ENCODE peak calls at places on chromosomes 4 and X, in five cellular contexts. N, E, M, O and T are unnamed samples. For H3K4me1, the result is how much of the 10 kb centered on the place peaks cover.

GRCh38 chr4:183838987-183839712 is 66.0 kb upstream of the STOX2 start:
- DNase-seq in N (no peak), E (no peak), M (no peak), O (no peak), T (peak)

GRCh38 chr4:112170451-112170993 is 25.3 kb downstream of the FAM241A start:
- DNase-seq in N (no peak), E (no peak), M (no peak), O (no peak), T (no peak)

GRCh38 chrX:103413981-103414380 is 37.6 kb downstream of the BEX3 start:
- DNase-seq in N (no peak), E (no peak), M (no peak), O (no peak), T (no peak)

GRCh38 chr4:97498875-97499274 is 644.4 kb downstream of the STPG2 start:
- DNase-seq in N (no peak), E (no peak), M (no peak), O (no peak), T (no peak)

GRCh38 chr4:185219551-185220344 is 10.3 kb downstream of the SNX25 start:
- DNase-seq in N (no peak), E (peak), M (peak), O (no peak), T (no peak)

GRCh38 chr4:83128235-83128929 is 13.9 kb upstream of the PLAC8 start:
- DNase-seq in N (no peak), E (no peak), M (no peak), O (no peak), T (peak)

GRCh38 chr4:107058828-107059227 is 22.7 kb upstream of the DKK2 start:
- DNase-seq in N (no peak), E (no peak), M (no peak), O (no peak), T (no peak)

GRCh38 chr4:26088433-26088928 is 174.5 kb downstream of the SMIM20 start:
- DNase-seq in N (no peak), E (no peak), M (no peak), O (no peak), T (peak)

GRCh38 chr4:135694066-135694465 is 1492.5 kb upstream of the PABPC4L start:
- DNase-seq in N (no peak), E (no peak), M (no peak), O (no peak), T (no peak)

GRCh38 chr4:1246901-1247810 is 1.8 kb downstream of the CTBP1 start:
- DNase-seq in N (peak), E (peak), M (no peak), O (peak), T (no peak)

GRCh38 chr4:37812713-37813112 is 13.8 kb upstream of the PGM2 start:
- DNase-seq in N (no peak), E (no peak), M (no peak), O (no peak), T (no peak)

GRCh38 chrX:149504915-149505651 is at the start of gene IDS:
- DNase-seq in N (peak), E (peak), M (peak), O (peak), T (peak)

GRCh38 chr4:143224255-143224654 is 39.5 kb downstream of the USP38 start:
- DNase-seq in N (no peak), E (no peak), M (no peak), O (no peak), T (no peak)

GRCh38 chr4:165684177-165684870 is 188.7 kb upstream of the TLL1 start:
- DNase-seq in N (no peak), E (no peak), M (no peak), O (no peak), T (peak)

GRCh38 chrX:103362504-103362903 is 6.2 kb downstream of the TCEAL9 start:
- DNase-seq in N (no peak), E (no peak), M (no peak), O (no peak), T (peak)

GRCh38 chr4:70734168-70734954 is 12.6 kb downstream of the RUFY3 start:
- DNase-seq in N (peak), E (no peak), M (peak), O (no peak), T (peak)

GRCh38 chr4:144715230-144715629 is 69.3 kb downstream of the HHIP start:
- DNase-seq in N (no peak), E (no peak), M (no peak), O (no peak), T (no peak)

GRCh38 chr4:5374577-5374976 is 323.3 kb downstream of the STK32B start:
- DNase-seq in N (no peak), E (no peak), M (no peak), O (no peak), T (no peak)

GRCh38 chr4:55866973-55867574 is 13.6 kb downstream of the EXOC1 start:
- DNase-seq in N (peak), E (no peak), M (no peak), O (no peak), T (peak)

GRCh38 chr4:122836941-122837340 is 10.3 kb downstream of the FGF2 start:
- DNase-seq in N (no peak), E (no peak), M (no peak), O (no peak), T (no peak)

GRCh38 chr4:145196747-145197146 is 16.4 kb upstream of the OTUD4 start:
- DNase-seq in N (no peak), E (no peak), M (no peak), O (no peak), T (no peak)

GRCh38 chr4:159071178-159071968 is 31.5 kb upstream of the RAPGEF2 start:
- DNase-seq in N (no peak), E (no peak), M (peak), O (no peak), T (no peak)

GRCh38 chr4:22389240-22389871 is 126.5 kb downstream of the ADGRA3 start:
- DNase-seq in N (peak), E (peak), M (peak), O (no peak), T (peak)

GRCh38 chrX:51641421-51642021 is 22.8 kb upstream of the CENPVL3 start:
- DNase-seq in N (no peak), E (no peak), M (no peak), O (no peak), T (peak)

GRCh38 chrX:21490341-21490740 is 116.1 kb downstream of the CNKSR2 start:
- DNase-seq in N (no peak), E (no peak), M (no peak), O (no peak), T (no peak)

GRCh38 chrX:24333371-24333770 is 19.5 kb upstream of the SUPT20HL2 start:
- DNase-seq in N (no peak), E (no peak), M (no peak), O (no peak), T (no peak)

GRCh38 chr4:6074723-6075122 is 56.5 kb upstream of the C4orf50 start:
- DNase-seq in N (no peak), E (no peak), M (no peak), O (no peak), T (no peak)

GRCh38 chrX:41522071-41522470 is 74.9 kb downstream of the NYX start:
- DNase-seq in N (no peak), E (no peak), M (no peak), O (no peak), T (peak)

GRCh38 chr4:7827566-7827965 is 112.1 kb downstream of the AFAP1 start:
- DNase-seq in N (no peak), E (no peak), M (no peak), O (no peak), T (no peak)

GRCh38 chr4:183876268-183876934 is 28.7 kb upstream of the STOX2 start:
- DNase-seq in N (no peak), E (peak), M (no peak), O (peak), T (no peak)

GRCh38 chrX:45472968-45473367 is 272.3 kb upstream of the DIPK2B start:
- DNase-seq in N (no peak), E (no peak), M (no peak), O (no peak), T (peak)

GRCh38 chr4:15676039-15676438 is 5.6 kb upstream of the FAM200B start:
- DNase-seq in N (no peak), E (no peak), M (no peak), O (no peak), T (no peak)
- TF ChIP-seq CTCF in N (no peak), E (no peak), M (no peak), O (no peak), T (no peak)

GRCh38 chrX:66000178-66000577 is 39.7 kb downstream of the VSIG4 start:
- DNase-seq in N (no peak), E (no peak), M (no peak), O (no peak), T (no peak)

GRCh38 chrX:65997978-65998717 is 41.7 kb downstream of the VSIG4 start:
- DNase-seq in N (no peak), E (no peak), M (no peak), O (peak), T (no peak)

GRCh38 chrX:66000628-66001275 is 39.1 kb downstream of the VSIG4 start:
- DNase-seq in N (no peak), E (no peak), M (no peak), O (no peak), T (no peak)

GRCh38 chrX:65999029-65999562 is 40.8 kb downstream of the VSIG4 start:
- DNase-seq in N (no peak), E (no peak), M (no peak), O (no peak), T (no peak)

GRCh38 chrX:65999563-66000148 is 40.2 kb downstream of the VSIG4 start:
- DNase-seq in N (no peak), E (no peak), M (no peak), O (no peak), T (no peak)
- H3K4me3 ChIP-seq in N (no peak), E (no peak), M (no peak), O (no peak), T (no peak)

GRCh38 chr4:87033902-87034301 is 99.1 kb downstream of the AFF1 start:
- DNase-seq in N (no peak), E (no peak), M (no peak), O (no peak), T (no peak)
- H3K4me1 ChIP-seq in N (under half), E (under half), M (under half), O (half or more), T (half or more)

GRCh38 chr4:126106658-126107057 is 791.9 kb downstream of the FAT4 start:
- DNase-seq in N (no peak), E (no peak), M (no peak), O (no peak), T (no peak)
- TF ChIP-seq CTCF in N (no peak), E (no peak), M (no peak), O (no peak), T (no peak)

DNA sequence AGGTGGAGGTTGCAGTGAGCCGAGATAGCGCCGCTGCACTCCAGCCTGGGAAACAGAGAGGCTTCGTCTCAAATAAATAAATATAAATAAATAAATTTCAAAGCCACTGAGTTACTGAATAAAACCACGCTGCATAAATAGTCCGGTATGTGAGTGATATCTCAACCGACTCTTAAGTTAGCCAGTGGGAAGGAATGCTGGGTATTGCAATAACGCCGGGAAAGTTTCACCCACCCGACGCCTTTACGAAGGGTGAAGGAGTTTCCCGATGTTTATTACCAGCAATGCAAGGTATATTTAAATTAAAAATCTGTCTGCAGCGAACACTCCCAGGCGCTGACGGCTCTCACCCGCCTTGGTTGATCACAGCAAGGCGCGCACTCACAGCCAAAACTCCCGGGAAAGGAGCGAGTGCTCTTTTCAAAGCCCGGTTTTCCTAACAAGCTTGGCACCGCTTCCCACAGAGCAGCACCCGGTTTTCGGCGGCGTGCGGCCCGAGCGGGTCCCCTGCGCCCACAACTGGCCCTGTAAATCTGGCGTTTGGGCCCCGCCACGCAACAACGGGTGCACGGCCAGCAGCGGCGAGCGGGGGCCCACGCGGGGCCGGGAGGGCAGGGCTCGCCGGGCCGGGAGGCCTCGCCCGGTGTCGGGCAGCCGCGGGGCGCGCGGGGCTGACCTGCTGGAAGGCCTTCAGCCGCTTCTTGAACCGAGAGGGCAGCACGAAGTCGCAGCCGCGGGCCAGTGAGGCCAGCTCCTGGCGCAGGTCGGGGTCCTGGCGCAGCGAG is 13.7 kb downstream of the PPP2R3B start:
- DNase-seq in N (no peak), E (no peak), M (no peak), O (no peak), T (peak)
- H3K4me3 ChIP-seq in N (no peak), E (no peak), M (no peak), O (peak), T (peak)

DNA sequence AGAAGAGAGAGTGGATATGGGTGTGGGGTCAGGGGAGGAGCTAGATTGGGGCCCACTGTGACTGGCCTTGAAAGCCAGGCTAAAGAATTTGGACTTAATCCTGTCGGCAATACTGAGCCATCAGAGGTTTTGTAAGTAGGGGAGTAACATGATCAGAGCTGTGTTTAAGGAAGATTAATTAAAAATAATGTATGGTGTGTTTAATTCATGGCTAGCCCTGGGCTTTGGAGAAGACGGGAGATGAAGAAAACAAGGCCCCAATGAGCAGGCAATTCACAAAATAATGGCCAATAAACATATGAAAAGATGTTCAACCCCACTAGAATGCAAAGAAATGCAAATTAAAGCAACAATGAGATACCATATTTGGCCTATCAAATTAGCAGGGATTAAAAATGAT is 98.2 kb upstream of the PJA1 start:
- DNase-seq in N (no peak), E (no peak), M (no peak), O (no peak), T (no peak)
- H3K4me1 ChIP-seq in N (under half), E (under half), M (under half), O (under half), T (under half)